ENCODE peak calls at places on chromosomes 3 and 15, in five cellular contexts. Y, H, M, P and T are unnamed samples.

GRCh38 chr3:55169608-55170010 is 241.8 kb upstream of the LRTM1 start:
- ATAC-seq in Y (no peak), H (no peak), M (no peak), P (no peak), T (peak)

GRCh38 chr3:21752749-21753347 is 1.8 kb upstream of the ZNF385D start:
- ATAC-seq in Y (no peak), H (no peak), M (no peak), P (peak), T (peak)

GRCh38 chr3:69328903-69329302 is 57.0 kb downstream of the FRMD4B start:
- ATAC-seq in Y (no peak), H (no peak), M (no peak), P (no peak), T (no peak)

GRCh38 chr3:6697285-6697684 is 163.6 kb upstream of the GRM7 start:
- ATAC-seq in Y (no peak), H (no peak), M (no peak), P (no peak), T (no peak)

GRCh38 chr3:186322761-186323160 is 39.3 kb downstream of the DGKG start:
- ATAC-seq in Y (no peak), H (no peak), M (no peak), P (no peak), T (no peak)

GRCh38 chr3:185778821-185779220 is 46.0 kb downstream of the IGF2BP2 start:
- ATAC-seq in Y (no peak), H (no peak), M (no peak), P (no peak), T (no peak)

GRCh38 chr15:59330649-59331048 is 42.0 kb downstream of the MYO1E start:
- ATAC-seq in Y (no peak), H (no peak), M (no peak), P (no peak), T (no peak)

GRCh38 chr3:129979891-129980290 is 5.4 kb downstream of the TRH start:
- ATAC-seq in Y (no peak), H (no peak), M (no peak), P (no peak), T (no peak)

GRCh38 chr3:138297059-138297607 is 32.5 kb downstream of the NME9 start:
- ATAC-seq in Y (no peak), H (no peak), M (peak), P (no peak), T (no peak)